ENCODE peak calls at places on chromosomes 12 and 14, in six cellular contexts. One of them, this sample, is unnamed.

GRCh38 chr12:68636268-68636667 is 25.6 kb downstream of the RAP1B start:
- DNase-seq in spleen: no peak
- DNase-seq in sigmoid colon: no peak
- DNase-seq in suprapubic skin: no peak
- DNase-seq in stomach: no peak
- DNase-seq in prostate gland: no peak
- DNase-seq in this sample: no peak

GRCh38 chr14:105136401-105137322 is 31.9 kb downstream of the JAG2 start:
- DNase-seq in stomach: no peak
- DNase-seq in spleen: peak
- DNase-seq in sigmoid colon: peak
- DNase-seq in suprapubic skin: peak
- DNase-seq in prostate gland: no peak
- DNase-seq in this sample: no peak

GRCh38 chr12:49296034-49296835 is 1.3 kb downstream of the PRPH start:
- DNase-seq in prostate gland: no peak
- DNase-seq in stomach: peak
- DNase-seq in sigmoid colon: peak
- DNase-seq in suprapubic skin: peak
- DNase-seq in spleen: peak
- DNase-seq in this sample: no peak

GRCh38 chr12:105982022-105982421 is 156.7 kb downstream of the NUAK1 start:
- DNase-seq in sigmoid colon: no peak
- DNase-seq in prostate gland: no peak
- DNase-seq in stomach: no peak
- DNase-seq in suprapubic skin: no peak
- DNase-seq in spleen: no peak
- DNase-seq in this sample: no peak

GRCh38 chr12:104596128-104596799 is 139.5 kb downstream of the CHST11 start:
- DNase-seq in sigmoid colon: peak
- DNase-seq in spleen: no peak
- DNase-seq in prostate gland: no peak
- DNase-seq in suprapubic skin: no peak
- DNase-seq in stomach: no peak
- DNase-seq in this sample: no peak

GRCh38 chr14:95533391-95533821 is 1.4 kb upstream of the GLRX5 start:
- DNase-seq in stomach: no peak
- DNase-seq in sigmoid colon: no peak
- DNase-seq in prostate gland: no peak
- DNase-seq in suprapubic skin: no peak
- DNase-seq in spleen: no peak
- DNase-seq in this sample: no peak

GRCh38 chr12:49720214-49720613 is 13.0 kb upstream of the FMNL3 start:
- DNase-seq in spleen: no peak
- DNase-seq in suprapubic skin: no peak
- DNase-seq in prostate gland: no peak
- DNase-seq in sigmoid colon: no peak
- DNase-seq in stomach: no peak
- DNase-seq in this sample: no peak

GRCh38 chr12:121786441-121786825 is 7.1 kb downstream of the RHOF start:
- DNase-seq in sigmoid colon: peak
- DNase-seq in suprapubic skin: peak
- DNase-seq in stomach: peak
- DNase-seq in prostate gland: no peak
- DNase-seq in spleen: no peak
- DNase-seq in this sample: no peak

GRCh38 chr12:104649913-104650312 is 193.2 kb downstream of the CHST11 start:
- DNase-seq in prostate gland: no peak
- DNase-seq in suprapubic skin: no peak
- DNase-seq in spleen: no peak
- DNase-seq in sigmoid colon: no peak
- DNase-seq in stomach: no peak
- DNase-seq in this sample: no peak

GRCh38 chr12:62792526-62792925 is 142.4 kb downstream of the PPM1H start:
- DNase-seq in prostate gland: no peak
- DNase-seq in spleen: no peak
- DNase-seq in stomach: no peak
- DNase-seq in sigmoid colon: no peak
- DNase-seq in suprapubic skin: no peak
- DNase-seq in this sample: no peak

GRCh38 chr14:106694638-106695393 is 1168.4 kb downstream of the TMEM121 start:
- DNase-seq in suprapubic skin: no peak
- DNase-seq in spleen: peak
- DNase-seq in prostate gland: no peak
- DNase-seq in sigmoid colon: no peak
- DNase-seq in stomach: no peak
- DNase-seq in this sample: no peak

GRCh38 chr12:124506145-124506831 is 61.1 kb downstream of the NCOR2 start:
- DNase-seq in spleen: peak
- DNase-seq in stomach: peak
- DNase-seq in sigmoid colon: peak
- DNase-seq in suprapubic skin: peak
- DNase-seq in prostate gland: peak
- DNase-seq in this sample: no peak

GRCh38 chr14:64937821-64938193 is 4.7 kb downstream of the GPX2 start:
- DNase-seq in spleen: no peak
- DNase-seq in sigmoid colon: no peak
- DNase-seq in prostate gland: no peak
- DNase-seq in suprapubic skin: no peak
- DNase-seq in stomach: no peak
- DNase-seq in this sample: no peak

GRCh38 chr14:101171650-101172049 is 268.1 kb upstream of the RTL1 start:
- DNase-seq in stomach: no peak
- DNase-seq in prostate gland: no peak
- DNase-seq in suprapubic skin: no peak
- DNase-seq in sigmoid colon: no peak
- DNase-seq in spleen: no peak
- DNase-seq in this sample: no peak

GRCh38 chr12:4824415-4824814 is 85.3 kb upstream of the KCNA1 start:
- DNase-seq in spleen: no peak
- DNase-seq in stomach: no peak
- DNase-seq in suprapubic skin: no peak
- DNase-seq in prostate gland: no peak
- DNase-seq in sigmoid colon: no peak
- DNase-seq in this sample: no peak

GRCh38 chr14:94827711-94828505 is 58.0 kb upstream of the GSC start:
- DNase-seq in spleen: no peak
- DNase-seq in prostate gland: peak
- DNase-seq in suprapubic skin: no peak
- DNase-seq in stomach: no peak
- DNase-seq in sigmoid colon: peak
- DNase-seq in this sample: no peak

GRCh38 chr12:78880078-78880477 is 15.5 kb downstream of the SYT1 start:
- DNase-seq in suprapubic skin: no peak
- DNase-seq in sigmoid colon: no peak
- DNase-seq in spleen: no peak
- DNase-seq in stomach: no peak
- DNase-seq in prostate gland: no peak
- DNase-seq in this sample: no peak

GRCh38 chr14:60242420-60242819 is 6.6 kb upstream of the PPM1A start:
- DNase-seq in prostate gland: no peak
- DNase-seq in stomach: no peak
- DNase-seq in spleen: no peak
- DNase-seq in suprapubic skin: no peak
- DNase-seq in sigmoid colon: no peak
- DNase-seq in this sample: no peak

GRCh38 chr12:49703647-49704137 is 3.5 kb downstream of the FMNL3 start:
- DNase-seq in sigmoid colon: no peak
- DNase-seq in stomach: no peak
- DNase-seq in spleen: no peak
- DNase-seq in prostate gland: no peak
- DNase-seq in suprapubic skin: no peak
- DNase-seq in this sample: no peak

GRCh38 chr14:48937796-48938195 is 648.4 kb downstream of the RPS29 start:
- DNase-seq in stomach: no peak
- DNase-seq in sigmoid colon: peak
- DNase-seq in suprapubic skin: no peak
- DNase-seq in prostate gland: no peak
- DNase-seq in spleen: no peak
- DNase-seq in this sample: no peak
- TF ChIP-seq POLR2AphosphoS5 in stomach: no peak
- TF ChIP-seq POLR2AphosphoS5 in sigmoid colon: no peak
- TF ChIP-seq POLR2AphosphoS5 in suprapubic skin: no peak
- TF ChIP-seq POLR2AphosphoS5 in prostate gland: no peak
- TF ChIP-seq POLR2AphosphoS5 in spleen: no peak
- TF ChIP-seq POLR2AphosphoS5 in this sample: no peak

DNA sequence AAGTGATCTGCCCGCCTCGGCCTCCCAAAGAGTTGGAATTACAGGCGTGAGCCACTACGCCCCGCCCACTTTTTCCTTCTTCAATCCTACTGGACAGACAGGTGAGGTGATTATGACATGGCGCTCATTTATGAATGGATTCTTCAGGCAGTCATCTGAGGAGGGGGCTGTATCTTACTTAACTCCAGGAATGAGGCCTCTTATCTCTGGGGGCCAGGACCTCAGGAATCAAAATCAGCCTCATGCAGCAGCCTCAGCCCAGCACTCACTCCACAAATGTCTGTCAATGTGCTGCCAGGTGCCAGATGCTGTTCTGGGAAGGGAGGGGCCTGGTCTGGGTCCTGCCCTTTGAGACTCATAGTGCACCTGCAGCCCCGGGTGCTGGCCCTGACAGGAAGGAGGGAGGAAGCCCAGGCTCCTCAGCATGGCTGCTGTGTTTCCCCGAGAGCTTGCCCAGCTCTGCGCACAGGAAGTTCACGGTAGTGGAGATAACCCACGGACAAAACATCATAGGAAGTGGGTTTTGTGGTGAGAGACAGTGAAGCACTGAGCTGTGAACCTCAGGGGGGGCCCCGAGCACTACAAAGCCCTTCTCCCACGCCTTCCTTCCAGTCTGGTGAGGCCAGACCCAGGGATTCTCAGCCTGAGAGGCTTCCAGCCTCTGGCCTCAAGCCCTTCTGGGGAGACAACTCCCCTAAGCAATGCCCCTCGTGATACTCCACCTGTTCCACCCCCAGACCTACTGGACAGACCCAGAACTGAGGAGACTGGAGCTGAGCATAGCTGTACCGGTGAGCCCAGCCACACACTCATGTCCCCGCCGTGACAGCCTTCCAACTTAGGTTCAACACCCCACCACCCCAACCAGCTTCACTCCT is 22.3 kb downstream of the GALNT6 start:
- DNase-seq in sigmoid colon: no peak
- DNase-seq in suprapubic skin: peak
- DNase-seq in spleen: peak
- DNase-seq in stomach: peak
- DNase-seq in prostate gland: peak
- DNase-seq in this sample: no peak
- TF ChIP-seq POLR2AphosphoS5 in sigmoid colon: no peak
- TF ChIP-seq POLR2AphosphoS5 in suprapubic skin: no peak
- TF ChIP-seq POLR2AphosphoS5 in spleen: peak
- TF ChIP-seq POLR2AphosphoS5 in stomach: peak
- TF ChIP-seq POLR2AphosphoS5 in prostate gland: no peak
- TF ChIP-seq POLR2AphosphoS5 in this sample: no peak

DNA sequence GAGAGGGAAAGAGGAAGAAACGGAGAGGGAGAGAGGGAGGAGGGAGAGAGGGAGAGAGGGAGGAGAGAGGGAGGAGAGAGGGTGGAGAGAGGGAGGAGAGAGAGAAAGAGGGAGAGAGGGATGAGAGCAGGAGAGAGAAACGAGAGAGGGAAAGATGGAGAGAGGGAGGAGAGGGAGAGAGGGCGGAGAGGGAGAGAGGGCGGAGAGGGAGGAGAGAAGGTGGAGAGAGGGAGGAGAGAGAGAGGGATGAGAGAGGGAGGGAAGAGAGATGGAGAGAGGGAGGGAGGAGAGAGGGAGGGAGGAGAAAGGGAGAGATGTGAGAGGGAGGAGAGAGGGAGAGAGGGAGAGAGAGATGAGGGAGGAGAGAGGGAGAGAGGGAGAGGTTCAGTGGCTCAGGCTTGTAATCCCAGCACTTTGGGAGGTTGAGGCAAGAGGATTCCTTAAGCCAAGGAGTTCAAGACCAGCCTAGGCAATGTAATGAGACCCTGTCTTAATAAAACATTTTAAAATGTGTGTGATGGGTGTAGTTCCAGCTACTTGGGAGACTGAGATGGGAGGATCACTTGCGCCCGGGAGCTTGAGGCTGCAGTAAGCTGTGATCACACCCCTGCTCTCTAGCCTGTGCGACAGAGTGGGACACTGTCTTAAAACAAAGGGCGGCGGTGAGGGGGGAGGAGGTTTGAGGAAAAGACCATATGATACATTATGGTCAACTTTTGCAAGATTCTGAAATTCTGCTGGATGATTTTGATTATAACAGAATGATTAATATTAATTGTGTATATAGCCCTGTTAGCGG is 21.3 kb upstream of the SNRPF start:
- DNase-seq in stomach: no peak
- DNase-seq in suprapubic skin: no peak
- DNase-seq in sigmoid colon: no peak
- DNase-seq in spleen: no peak
- DNase-seq in prostate gland: no peak
- DNase-seq in this sample: no peak
- TF ChIP-seq POLR2AphosphoS5 in stomach: no peak
- TF ChIP-seq POLR2AphosphoS5 in suprapubic skin: no peak
- TF ChIP-seq POLR2AphosphoS5 in sigmoid colon: no peak
- TF ChIP-seq POLR2AphosphoS5 in spleen: no peak
- TF ChIP-seq POLR2AphosphoS5 in prostate gland: no peak
- TF ChIP-seq POLR2AphosphoS5 in this sample: no peak

GRCh38 chr12:45349911-45350310 is 134.0 kb downstream of the ANO6 start:
- DNase-seq in suprapubic skin: no peak
- DNase-seq in spleen: no peak
- DNase-seq in sigmoid colon: no peak
- DNase-seq in stomach: no peak
- DNase-seq in prostate gland: no peak
- DNase-seq in this sample: no peak

GRCh38 chr12:45348986-45349385 is 133.1 kb downstream of the ANO6 start:
- DNase-seq in spleen: no peak
- DNase-seq in stomach: no peak
- DNase-seq in prostate gland: no peak
- DNase-seq in suprapubic skin: no peak
- DNase-seq in sigmoid colon: no peak
- DNase-seq in this sample: no peak

GRCh38 chr12:45348311-45348710 is 132.4 kb downstream of the ANO6 start:
- DNase-seq in stomach: no peak
- DNase-seq in sigmoid colon: no peak
- DNase-seq in suprapubic skin: no peak
- DNase-seq in spleen: no peak
- DNase-seq in prostate gland: no peak
- DNase-seq in this sample: no peak

GRCh38 chr12:45351921-45352670 is 136.2 kb downstream of the ANO6 start:
- DNase-seq in stomach: no peak
- DNase-seq in prostate gland: no peak
- DNase-seq in sigmoid colon: no peak
- DNase-seq in spleen: no peak
- DNase-seq in suprapubic skin: no peak
- DNase-seq in this sample: no peak

DNA sequence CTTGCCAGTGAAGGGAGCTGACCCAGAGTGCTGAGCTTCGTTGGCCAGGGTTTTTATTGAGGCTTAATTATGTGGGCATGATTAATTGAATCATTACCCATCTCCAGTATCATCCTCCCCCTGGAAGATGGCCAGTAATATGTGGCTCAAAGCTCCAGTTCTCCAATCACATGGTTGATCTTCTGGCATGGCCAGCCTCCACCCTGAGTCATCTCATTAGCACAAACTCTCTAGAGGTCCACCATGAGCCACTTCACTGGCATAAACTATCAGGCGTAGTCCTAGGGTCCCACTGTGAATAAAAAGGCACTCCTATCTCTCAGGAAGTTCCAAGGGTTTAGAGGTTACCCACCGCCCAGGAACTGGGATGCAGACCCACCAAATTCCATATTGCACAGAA is 135.0 kb downstream of the ANO6 start:
- DNase-seq in stomach: no peak
- DNase-seq in suprapubic skin: no peak
- DNase-seq in spleen: no peak
- DNase-seq in prostate gland: no peak
- DNase-seq in sigmoid colon: no peak
- DNase-seq in this sample: no peak
- TF ChIP-seq POLR2AphosphoS5 in stomach: no peak
- TF ChIP-seq POLR2AphosphoS5 in suprapubic skin: no peak
- TF ChIP-seq POLR2AphosphoS5 in spleen: no peak
- TF ChIP-seq POLR2AphosphoS5 in prostate gland: no peak
- TF ChIP-seq POLR2AphosphoS5 in sigmoid colon: no peak
- TF ChIP-seq POLR2AphosphoS5 in this sample: no peak

This sample was measured in vagina.